ENCODE peak calls at places on chromosomes 12 and 14, in six cellular contexts. M is sigmoid colon, D is upper lobe of left lung, Q is esophagus squamous epithelium, P is Peyer's patch, K is IMR-90. U is an unnamed sample.

GRCh38 chr12:50052544-50052943 is 4.9 kb upstream of the ASIC1 start:
- DNase-seq in P (no peak), M (no peak), Q (no peak), K (no peak), D (no peak), U (no peak)

GRCh38 chr12:58957298-58957697 is 37.0 kb upstream of the LRIG3 start:
- DNase-seq in K (no peak), Q (no peak), P (no peak), M (no peak), D (no peak), U (no peak)

GRCh38 chr12:108338915-108339657 is at the start of gene CMKLR1:
- DNase-seq in P (peak), D (peak), M (peak), Q (no peak), K (no peak), U (peak)

GRCh38 chr14:61547186-61548121 is 147.9 kb upstream of the HIF1A start:
- DNase-seq in D (peak), K (peak), M (no peak), P (no peak), Q (no peak), U (peak)

GRCh38 chr14:21192447-21192822 is 36.6 kb upstream of the OR5AU1 start:
- DNase-seq in P (no peak), D (no peak), K (no peak), M (no peak), Q (no peak), U (no peak)

GRCh38 chr14:89613260-89614008 is 196.4 kb upstream of the FOXN3 start:
- DNase-seq in P (no peak), D (no peak), K (no peak), M (no peak), Q (no peak), U (no peak)

GRCh38 chr14:33914676-33915516 is 36.0 kb downstream of the EGLN3 start:
- DNase-seq in Q (no peak), M (no peak), K (peak), D (no peak), P (no peak), U (no peak)

GRCh38 chr12:93468008-93468371 is 676 bp downstream of the MRPL42 start:
- DNase-seq in D (no peak), M (no peak), Q (no peak), K (no peak), P (no peak), U (no peak)

GRCh38 chr14:60756847-60757246 is 22.3 kb downstream of the MNAT1 start:
- DNase-seq in M (no peak), P (no peak), D (no peak), Q (no peak), K (peak), U (no peak)

GRCh38 chr14:34682787-34683321 is 31.5 kb downstream of the CFL2 start:
- DNase-seq in M (no peak), P (no peak), Q (no peak), D (no peak), K (no peak), U (no peak)

GRCh38 chr12:123897221-123897620 is 75.4 kb downstream of the CCDC92 start:
- DNase-seq in P (no peak), M (no peak), K (peak), D (no peak), Q (no peak), U (no peak)

DNA sequence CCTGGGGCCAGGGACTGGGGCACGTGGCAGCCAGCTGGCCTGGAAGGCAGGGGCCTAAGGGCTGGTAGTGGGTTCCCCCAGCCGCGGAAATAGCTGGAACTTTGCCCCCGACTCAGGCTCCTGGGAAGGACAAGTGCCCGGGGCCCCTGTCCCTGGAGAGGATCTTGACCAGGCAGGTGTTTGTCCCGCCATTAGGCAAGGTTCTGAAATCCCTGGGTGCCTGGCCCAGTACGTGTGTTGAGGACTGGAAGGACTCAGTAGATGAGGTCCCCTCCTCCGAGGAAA is 94.2 kb downstream of the B4GALNT3 start:
- DNase-seq in Q (no peak), D (no peak), P (no peak), K (no peak), M (no peak), U (no peak)
- H3K4me3 ChIP-seq in Q (no peak), D (no peak), P (no peak), K (no peak), M (no peak), U (no peak)

GRCh38 chr12:131052891-131053290 is 99.2 kb downstream of the ADGRD1 start:
- DNase-seq in Q (no peak), P (no peak), K (no peak), D (no peak), M (no peak), U (no peak)
- TF ChIP-seq POLR2A in Q (no peak), P (no peak), K (no peak), D (no peak), M (no peak), U (no peak)

GRCh38 chr14:73057939-73058223 is 453 bp upstream of the RBM25 start:
- DNase-seq in K (no peak), D (no peak), P (no peak), Q (no peak), M (no peak), U (no peak)
- H3K4me3 ChIP-seq in K (peak), D (peak), P (peak), Q (peak), M (peak), U (peak)

GRCh38 chr14:88553886-88554457 is 835 bp downstream of the PTPN21 start:
- DNase-seq in M (no peak), P (no peak), Q (no peak), D (no peak), K (peak), U (no peak)
- TF ChIP-seq POLR2A in M (no peak), P (no peak), Q (no peak), D (no peak), K (no peak), U (no peak)

U was measured in lower leg skin.